ENCODE peak calls at places on chromosomes 3 and 15, in eight cellular contexts. One of them, this sample, is unnamed.

GRCh38 chr15:76185716-76186115 is 125.6 kb downstream of the ETFA start:
- DNase-seq in activated T-cell treated with anti-CD3 and anti-CD28 coated beads for 1 hour: no peak
- DNase-seq in Calu3: peak
- DNase-seq in fibroblast of the conjunctiva: peak
- DNase-seq in activated CD4-positive, alpha-beta T cell treated with anti-CD3 and anti-CD28 coated beads, Interleukin-2, amount 50 U/mL, for 48 hours: no peak
- DNase-seq in NCI-H774: peak
- DNase-seq in activated T-helper 1 cell treated with Interleukin-2 at 50 U/mL for 16 hours: no peak
- DNase-seq in NCI-H1417: peak
- DNase-seq in this sample: no peak

GRCh38 chr3:150528359-150528797 is 17.9 kb downstream of the SERP1 start:
- DNase-seq in activated T-cell treated with anti-CD3 and anti-CD28 coated beads for 1 hour: no peak
- DNase-seq in Calu3: no peak
- DNase-seq in fibroblast of the conjunctiva: no peak
- DNase-seq in activated CD4-positive, alpha-beta T cell treated with anti-CD3 and anti-CD28 coated beads, Interleukin-2, amount 50 U/mL, for 48 hours: no peak
- DNase-seq in NCI-H774: no peak
- DNase-seq in activated T-helper 1 cell treated with Interleukin-2 at 50 U/mL for 16 hours: no peak
- DNase-seq in NCI-H1417: peak
- DNase-seq in this sample: no peak

GRCh38 chr3:105842449-105842848 is 26.4 kb downstream of the CBLB start:
- DNase-seq in activated T-cell treated with anti-CD3 and anti-CD28 coated beads for 1 hour: no peak
- DNase-seq in Calu3: no peak
- DNase-seq in fibroblast of the conjunctiva: no peak
- DNase-seq in activated CD4-positive, alpha-beta T cell treated with anti-CD3 and anti-CD28 coated beads, Interleukin-2, amount 50 U/mL, for 48 hours: no peak
- DNase-seq in NCI-H774: no peak
- DNase-seq in activated T-helper 1 cell treated with Interleukin-2 at 50 U/mL for 16 hours: no peak
- DNase-seq in NCI-H1417: no peak
- DNase-seq in this sample: no peak

GRCh38 chr15:62071711-62072308 is 5.0 kb downstream of the C2CD4A start:
- DNase-seq in activated T-cell treated with anti-CD3 and anti-CD28 coated beads for 1 hour: no peak
- DNase-seq in Calu3: no peak
- DNase-seq in fibroblast of the conjunctiva: peak
- DNase-seq in activated CD4-positive, alpha-beta T cell treated with anti-CD3 and anti-CD28 coated beads, Interleukin-2, amount 50 U/mL, for 48 hours: no peak
- DNase-seq in NCI-H774: peak
- DNase-seq in activated T-helper 1 cell treated with Interleukin-2 at 50 U/mL for 16 hours: no peak
- DNase-seq in NCI-H1417: peak
- DNase-seq in this sample: no peak

GRCh38 chr3:142087676-142088075 is 61.7 kb downstream of the TFDP2 start:
- DNase-seq in activated T-cell treated with anti-CD3 and anti-CD28 coated beads for 1 hour: no peak
- DNase-seq in Calu3: no peak
- DNase-seq in fibroblast of the conjunctiva: no peak
- DNase-seq in activated CD4-positive, alpha-beta T cell treated with anti-CD3 and anti-CD28 coated beads, Interleukin-2, amount 50 U/mL, for 48 hours: no peak
- DNase-seq in NCI-H774: no peak
- DNase-seq in activated T-helper 1 cell treated with Interleukin-2 at 50 U/mL for 16 hours: no peak
- DNase-seq in NCI-H1417: no peak
- DNase-seq in this sample: no peak

GRCh38 chr15:66879511-66879910 is 177.5 kb downstream of the SMAD6 start:
- DNase-seq in activated T-cell treated with anti-CD3 and anti-CD28 coated beads for 1 hour: no peak
- DNase-seq in Calu3: no peak
- DNase-seq in fibroblast of the conjunctiva: no peak
- DNase-seq in activated CD4-positive, alpha-beta T cell treated with anti-CD3 and anti-CD28 coated beads, Interleukin-2, amount 50 U/mL, for 48 hours: no peak
- DNase-seq in NCI-H774: no peak
- DNase-seq in activated T-helper 1 cell treated with Interleukin-2 at 50 U/mL for 16 hours: no peak
- DNase-seq in NCI-H1417: no peak
- DNase-seq in this sample: no peak

GRCh38 chr15:74041777-74042435 is 40.4 kb downstream of the GOLGA6A start:
- DNase-seq in activated T-cell treated with anti-CD3 and anti-CD28 coated beads for 1 hour: no peak
- DNase-seq in Calu3: no peak
- DNase-seq in fibroblast of the conjunctiva: no peak
- DNase-seq in activated CD4-positive, alpha-beta T cell treated with anti-CD3 and anti-CD28 coated beads, Interleukin-2, amount 50 U/mL, for 48 hours: no peak
- DNase-seq in NCI-H774: no peak
- DNase-seq in activated T-helper 1 cell treated with Interleukin-2 at 50 U/mL for 16 hours: no peak
- DNase-seq in NCI-H1417: no peak
- DNase-seq in this sample: no peak

GRCh38 chr3:173709026-173709425 is 311.5 kb downstream of the NLGN1 start:
- DNase-seq in activated T-cell treated with anti-CD3 and anti-CD28 coated beads for 1 hour: no peak
- DNase-seq in Calu3: no peak
- DNase-seq in fibroblast of the conjunctiva: no peak
- DNase-seq in activated CD4-positive, alpha-beta T cell treated with anti-CD3 and anti-CD28 coated beads, Interleukin-2, amount 50 U/mL, for 48 hours: no peak
- DNase-seq in NCI-H774: no peak
- DNase-seq in activated T-helper 1 cell treated with Interleukin-2 at 50 U/mL for 16 hours: no peak
- DNase-seq in NCI-H1417: no peak
- DNase-seq in this sample: no peak

GRCh38 chr15:47997170-47997569 is 123.6 kb upstream of the SLC24A5 start:
- DNase-seq in activated T-cell treated with anti-CD3 and anti-CD28 coated beads for 1 hour: no peak
- DNase-seq in Calu3: no peak
- DNase-seq in fibroblast of the conjunctiva: no peak
- DNase-seq in activated CD4-positive, alpha-beta T cell treated with anti-CD3 and anti-CD28 coated beads, Interleukin-2, amount 50 U/mL, for 48 hours: no peak
- DNase-seq in NCI-H774: no peak
- DNase-seq in activated T-helper 1 cell treated with Interleukin-2 at 50 U/mL for 16 hours: no peak
- DNase-seq in NCI-H1417: no peak
- DNase-seq in this sample: no peak

GRCh38 chr3:48268936-48269551 is 28.1 kb downstream of the ZNF589 start:
- DNase-seq in activated T-cell treated with anti-CD3 and anti-CD28 coated beads for 1 hour: no peak
- DNase-seq in Calu3: no peak
- DNase-seq in fibroblast of the conjunctiva: no peak
- DNase-seq in activated CD4-positive, alpha-beta T cell treated with anti-CD3 and anti-CD28 coated beads, Interleukin-2, amount 50 U/mL, for 48 hours: peak
- DNase-seq in NCI-H774: no peak
- DNase-seq in activated T-helper 1 cell treated with Interleukin-2 at 50 U/mL for 16 hours: no peak
- DNase-seq in NCI-H1417: no peak
- DNase-seq in this sample: peak

GRCh38 chr15:99209326-99209725 is 40.1 kb downstream of the TTC23 start:
- DNase-seq in activated T-cell treated with anti-CD3 and anti-CD28 coated beads for 1 hour: no peak
- DNase-seq in Calu3: no peak
- DNase-seq in fibroblast of the conjunctiva: no peak
- DNase-seq in activated CD4-positive, alpha-beta T cell treated with anti-CD3 and anti-CD28 coated beads, Interleukin-2, amount 50 U/mL, for 48 hours: no peak
- DNase-seq in NCI-H774: no peak
- DNase-seq in activated T-helper 1 cell treated with Interleukin-2 at 50 U/mL for 16 hours: no peak
- DNase-seq in NCI-H1417: no peak
- DNase-seq in this sample: no peak

GRCh38 chr3:165751654-165752053 is 85.6 kb downstream of the BCHE start:
- DNase-seq in activated T-cell treated with anti-CD3 and anti-CD28 coated beads for 1 hour: no peak
- DNase-seq in Calu3: no peak
- DNase-seq in fibroblast of the conjunctiva: no peak
- DNase-seq in activated CD4-positive, alpha-beta T cell treated with anti-CD3 and anti-CD28 coated beads, Interleukin-2, amount 50 U/mL, for 48 hours: no peak
- DNase-seq in NCI-H774: no peak
- DNase-seq in activated T-helper 1 cell treated with Interleukin-2 at 50 U/mL for 16 hours: no peak
- DNase-seq in NCI-H1417: no peak
- DNase-seq in this sample: no peak

GRCh38 chr3:176293277-176293676 is 904.0 kb downstream of the TBL1XR1 start:
- DNase-seq in activated T-cell treated with anti-CD3 and anti-CD28 coated beads for 1 hour: no peak
- DNase-seq in Calu3: no peak
- DNase-seq in fibroblast of the conjunctiva: no peak
- DNase-seq in activated CD4-positive, alpha-beta T cell treated with anti-CD3 and anti-CD28 coated beads, Interleukin-2, amount 50 U/mL, for 48 hours: no peak
- DNase-seq in NCI-H774: no peak
- DNase-seq in activated T-helper 1 cell treated with Interleukin-2 at 50 U/mL for 16 hours: no peak
- DNase-seq in NCI-H1417: no peak
- DNase-seq in this sample: no peak

GRCh38 chr3:139534992-139535879 is 4.3 kb downstream of the RBP1 start:
- DNase-seq in activated T-cell treated with anti-CD3 and anti-CD28 coated beads for 1 hour: no peak
- DNase-seq in Calu3: no peak
- DNase-seq in fibroblast of the conjunctiva: peak
- DNase-seq in activated CD4-positive, alpha-beta T cell treated with anti-CD3 and anti-CD28 coated beads, Interleukin-2, amount 50 U/mL, for 48 hours: no peak
- DNase-seq in NCI-H774: no peak
- DNase-seq in activated T-helper 1 cell treated with Interleukin-2 at 50 U/mL for 16 hours: no peak
- DNase-seq in NCI-H1417: peak
- DNase-seq in this sample: no peak

GRCh38 chr3:133983126-133983525 is 46.6 kb downstream of the SLCO2A1 start:
- DNase-seq in activated T-cell treated with anti-CD3 and anti-CD28 coated beads for 1 hour: no peak
- DNase-seq in Calu3: no peak
- DNase-seq in fibroblast of the conjunctiva: no peak
- DNase-seq in activated CD4-positive, alpha-beta T cell treated with anti-CD3 and anti-CD28 coated beads, Interleukin-2, amount 50 U/mL, for 48 hours: no peak
- DNase-seq in NCI-H774: no peak
- DNase-seq in activated T-helper 1 cell treated with Interleukin-2 at 50 U/mL for 16 hours: no peak
- DNase-seq in NCI-H1417: no peak
- DNase-seq in this sample: no peak

GRCh38 chr3:187125319-187126031 is 13.8 kb downstream of the RPL39L start:
- DNase-seq in activated T-cell treated with anti-CD3 and anti-CD28 coated beads for 1 hour: no peak
- DNase-seq in Calu3: no peak
- DNase-seq in fibroblast of the conjunctiva: no peak
- DNase-seq in activated CD4-positive, alpha-beta T cell treated with anti-CD3 and anti-CD28 coated beads, Interleukin-2, amount 50 U/mL, for 48 hours: no peak
- DNase-seq in NCI-H774: no peak
- DNase-seq in activated T-helper 1 cell treated with Interleukin-2 at 50 U/mL for 16 hours: no peak
- DNase-seq in NCI-H1417: no peak
- DNase-seq in this sample: no peak

GRCh38 chr15:96322401-96323249 is 7.9 kb upstream of the NR2F2 start:
- DNase-seq in activated T-cell treated with anti-CD3 and anti-CD28 coated beads for 1 hour: no peak
- DNase-seq in Calu3: peak
- DNase-seq in fibroblast of the conjunctiva: no peak
- DNase-seq in activated CD4-positive, alpha-beta T cell treated with anti-CD3 and anti-CD28 coated beads, Interleukin-2, amount 50 U/mL, for 48 hours: no peak
- DNase-seq in NCI-H774: no peak
- DNase-seq in activated T-helper 1 cell treated with Interleukin-2 at 50 U/mL for 16 hours: no peak
- DNase-seq in NCI-H1417: peak
- DNase-seq in this sample: no peak

GRCh38 chr15:34154725-34155204 is 52.9 kb downstream of the PGBD4 start:
- DNase-seq in activated T-cell treated with anti-CD3 and anti-CD28 coated beads for 1 hour: no peak
- DNase-seq in Calu3: peak
- DNase-seq in fibroblast of the conjunctiva: no peak
- DNase-seq in activated CD4-positive, alpha-beta T cell treated with anti-CD3 and anti-CD28 coated beads, Interleukin-2, amount 50 U/mL, for 48 hours: no peak
- DNase-seq in NCI-H774: no peak
- DNase-seq in activated T-helper 1 cell treated with Interleukin-2 at 50 U/mL for 16 hours: no peak
- DNase-seq in NCI-H1417: no peak
- DNase-seq in this sample: no peak

GRCh38 chr15:29087521-29088285 is 181.9 kb downstream of the NSMCE3 start:
- DNase-seq in activated T-cell treated with anti-CD3 and anti-CD28 coated beads for 1 hour: no peak
- DNase-seq in Calu3: no peak
- DNase-seq in fibroblast of the conjunctiva: no peak
- DNase-seq in activated CD4-positive, alpha-beta T cell treated with anti-CD3 and anti-CD28 coated beads, Interleukin-2, amount 50 U/mL, for 48 hours: no peak
- DNase-seq in NCI-H774: no peak
- DNase-seq in activated T-helper 1 cell treated with Interleukin-2 at 50 U/mL for 16 hours: no peak
- DNase-seq in NCI-H1417: no peak
- DNase-seq in this sample: no peak

GRCh38 chr3:15081960-15082664 is 16.8 kb downstream of the RBSN start:
- DNase-seq in activated T-cell treated with anti-CD3 and anti-CD28 coated beads for 1 hour: no peak
- DNase-seq in Calu3: no peak
- DNase-seq in fibroblast of the conjunctiva: no peak
- DNase-seq in activated CD4-positive, alpha-beta T cell treated with anti-CD3 and anti-CD28 coated beads, Interleukin-2, amount 50 U/mL, for 48 hours: no peak
- DNase-seq in NCI-H774: no peak
- DNase-seq in activated T-helper 1 cell treated with Interleukin-2 at 50 U/mL for 16 hours: no peak
- DNase-seq in NCI-H1417: no peak
- DNase-seq in this sample: no peak

GRCh38 chr3:115100172-115100571 is 46.9 kb downstream of the ZBTB20 start:
- DNase-seq in activated T-cell treated with anti-CD3 and anti-CD28 coated beads for 1 hour: no peak
- DNase-seq in Calu3: peak
- DNase-seq in fibroblast of the conjunctiva: peak
- DNase-seq in activated CD4-positive, alpha-beta T cell treated with anti-CD3 and anti-CD28 coated beads, Interleukin-2, amount 50 U/mL, for 48 hours: no peak
- DNase-seq in NCI-H774: peak
- DNase-seq in activated T-helper 1 cell treated with Interleukin-2 at 50 U/mL for 16 hours: no peak
- DNase-seq in NCI-H1417: peak
- DNase-seq in this sample: peak

GRCh38 chr3:43892535-43892934 is 201.8 kb downstream of the ABHD5 start:
- DNase-seq in activated T-cell treated with anti-CD3 and anti-CD28 coated beads for 1 hour: no peak
- DNase-seq in Calu3: no peak
- DNase-seq in fibroblast of the conjunctiva: no peak
- DNase-seq in activated CD4-positive, alpha-beta T cell treated with anti-CD3 and anti-CD28 coated beads, Interleukin-2, amount 50 U/mL, for 48 hours: no peak
- DNase-seq in NCI-H774: no peak
- DNase-seq in activated T-helper 1 cell treated with Interleukin-2 at 50 U/mL for 16 hours: no peak
- DNase-seq in NCI-H1417: peak
- DNase-seq in this sample: no peak

GRCh38 chr3:15708882-15709677 is 88.7 kb downstream of the ANKRD28 start:
- DNase-seq in activated T-cell treated with anti-CD3 and anti-CD28 coated beads for 1 hour: no peak
- DNase-seq in Calu3: no peak
- DNase-seq in fibroblast of the conjunctiva: no peak
- DNase-seq in activated CD4-positive, alpha-beta T cell treated with anti-CD3 and anti-CD28 coated beads, Interleukin-2, amount 50 U/mL, for 48 hours: no peak
- DNase-seq in NCI-H774: no peak
- DNase-seq in activated T-helper 1 cell treated with Interleukin-2 at 50 U/mL for 16 hours: no peak
- DNase-seq in NCI-H1417: no peak
- DNase-seq in this sample: no peak

GRCh38 chr3:167110906-167111305 is 269.2 kb downstream of the ZBBX start:
- DNase-seq in activated T-cell treated with anti-CD3 and anti-CD28 coated beads for 1 hour: no peak
- DNase-seq in Calu3: peak
- DNase-seq in fibroblast of the conjunctiva: no peak
- DNase-seq in activated CD4-positive, alpha-beta T cell treated with anti-CD3 and anti-CD28 coated beads, Interleukin-2, amount 50 U/mL, for 48 hours: no peak
- DNase-seq in NCI-H774: no peak
- DNase-seq in activated T-helper 1 cell treated with Interleukin-2 at 50 U/mL for 16 hours: no peak
- DNase-seq in NCI-H1417: peak
- DNase-seq in this sample: no peak

This sample was measured in CD8-positive, alpha-beta T cell.